ENCODE peak calls at places on chromosomes 7 and 10, in five cellular contexts. J is right atrium auricular region, X is left ventricle myocardium inferior, C is dorsolateral prefrontal cortex, K is A549. R is an unnamed sample.

GRCh38 chr10:28875535-28876208 is 198.4 kb downstream of the BAMBI start:
- DNase-seq in J (no peak), X (no peak), C (peak; percentile 38), K (no peak), R (no peak)

GRCh38 chr7:45718464-45719330 is 144.5 kb downstream of the ADCY1 start:
- DNase-seq in J (no peak), X (no peak), C (no peak), K (no peak), R (no peak)

GRCh38 chr7:30893357-30893756 is 18.3 kb upstream of the AQP1 start:
- DNase-seq in J (no peak), X (peak; percentile 63), C (no peak), K (no peak), R (no peak)

GRCh38 chr7:3975371-3975770 is 674.3 kb downstream of the SDK1 start:
- DNase-seq in J (no peak), X (no peak), C (no peak), K (no peak), R (no peak)

GRCh38 chr7:75639893-75640600 is 98.7 kb downstream of the HIP1 start:
- DNase-seq in J (no peak), X (no peak), C (no peak), K (no peak), R (no peak)

GRCh38 chr10:27240891-27241639 is 468 bp upstream of the ACBD5 start:
- DNase-seq in J (no peak), X (peak; percentile 22), C (no peak), K (no peak), R (no peak)

GRCh38 chr10:971150-971542 is 17.1 kb upstream of the GTPBP4 start:
- DNase-seq in J (peak; percentile 63), X (no peak), C (no peak), K (no peak), R (peak; percentile 65)

GRCh38 chr10:20040012-20040411 is 223.8 kb downstream of the PLXDC2 start:
- DNase-seq in J (peak; percentile 64), X (no peak), C (no peak), K (no peak), R (no peak)

GRCh38 chr7:122965306-122965705 is 30.2 kb downstream of the TAS2R16 start:
- DNase-seq in J (no peak), X (no peak), C (no peak), K (no peak), R (no peak)

GRCh38 chr10:117262296-117263293 is 21.7 kb downstream of the SLC18A2 start:
- DNase-seq in J (peak; percentile 36), X (no peak), C (no peak), K (no peak), R (no peak)

GRCh38 chr7:3971323-3971722 is 670.3 kb downstream of the SDK1 start:
- DNase-seq in J (no peak), X (no peak), C (no peak), K (no peak), R (no peak)

GRCh38 chr7:142478479-142479220 is 220.8 kb upstream of the PRSS58 start:
- DNase-seq in J (no peak), X (no peak), C (no peak), K (peak; percentile 12), R (peak; percentile 54)

GRCh38 chr10:78405231-78405630 is 371.6 kb downstream of the RPS24 start:
- DNase-seq in J (no peak), X (no peak), C (no peak), K (no peak), R (no peak)

GRCh38 chr10:11147723-11148122 is 130.1 kb downstream of the CELF2 start:
- DNase-seq in J (no peak), X (no peak), C (no peak), K (no peak), R (no peak)

GRCh38 chr7:30163231-30163894 is 28.6 kb downstream of the MTURN start:
- DNase-seq in J (no peak), X (no peak), C (no peak), K (no peak), R (no peak)

GRCh38 chr7:27611043-27611442 is 51.6 kb downstream of the HIBADH start:
- DNase-seq in J (no peak), X (no peak), C (no peak), K (no peak), R (no peak)

GRCh38 chr7:11437987-11438386 is 394.0 kb downstream of the THSD7A start:
- DNase-seq in J (no peak), X (no peak), C (no peak), K (no peak), R (no peak)

GRCh38 chr7:128831178-128831993 is 1.2 kb downstream of the FLNC start:
- DNase-seq in J (no peak), X (peak; percentile 71), C (no peak), K (no peak), R (no peak)

GRCh38 chr10:74314166-74314565 is 163.1 kb downstream of the ADK start:
- DNase-seq in J (no peak), X (no peak), C (no peak), K (no peak), R (no peak)

GRCh38 chr7:75945297-75946168 is 30.6 kb downstream of the POR start:
- DNase-seq in J (no peak), X (no peak), C (no peak), K (no peak), R (peak; percentile 53)

GRCh38 chr7:30913821-30914515 is 2.3 kb downstream of the AQP1 start:
- DNase-seq in J (no peak), X (no peak), C (no peak), K (no peak), R (no peak)

GRCh38 chr10:110207805-110208613 is 604 bp downstream of the MXI1 start:
- DNase-seq in J (no peak), X (no peak), C (no peak), K (peak; percentile 31), R (peak; percentile 39)

GRCh38 chr10:59877191-59877671 is 29.1 kb downstream of the CCDC6 start:
- DNase-seq in J (no peak), X (no peak), C (no peak), K (no peak), R (no peak)

GRCh38 chr7:122695816-122696215 is 3.1 kb downstream of the RNF133 start:
- DNase-seq in J (no peak), X (no peak), C (no peak), K (no peak), R (no peak)

GRCh38 chr10:369441-370221 is 234.4 kb downstream of the ZMYND11 start:
- DNase-seq in J (no peak), X (no peak), C (no peak), K (no peak), R (no peak)

GRCh38 chr10:69097729-69098128 is 9.8 kb downstream of the SRGN start:
- DNase-seq in J (no peak), X (no peak), C (no peak), K (no peak), R (peak; percentile 9)
- TF ChIP-seq CTCF in J (no peak), X (no peak), C (no peak), K (no peak), R (no peak)

DNA sequence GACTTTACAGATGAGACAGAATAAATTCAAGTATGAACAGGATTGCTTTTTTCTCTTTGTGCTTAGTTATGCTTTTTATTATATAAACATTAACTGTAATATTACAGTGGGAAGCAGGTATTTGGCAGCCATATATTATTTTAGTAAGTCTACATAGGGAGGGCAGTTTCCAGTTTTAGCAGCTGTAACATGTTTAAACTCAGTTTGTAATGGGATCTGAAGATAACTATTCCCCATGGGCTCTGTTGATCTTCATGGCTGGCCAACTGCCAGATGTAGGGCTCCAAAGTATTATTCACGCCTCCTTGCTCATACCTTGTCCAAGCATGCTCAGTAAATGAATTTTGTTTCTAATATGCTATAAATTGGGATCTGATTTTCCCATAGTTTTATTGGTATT is 182.4 kb downstream of the ARID5B start:
- DNase-seq in J (peak; percentile 80), X (peak; percentile 74), C (no peak), K (no peak), R (no peak)
- H3K4me3 ChIP-seq in J (no peak overlapping the region), X (peak overlapping the region; percentile 22), C (no peak overlapping the region), K (no peak overlapping the region), R (no peak overlapping the region)

DNA sequence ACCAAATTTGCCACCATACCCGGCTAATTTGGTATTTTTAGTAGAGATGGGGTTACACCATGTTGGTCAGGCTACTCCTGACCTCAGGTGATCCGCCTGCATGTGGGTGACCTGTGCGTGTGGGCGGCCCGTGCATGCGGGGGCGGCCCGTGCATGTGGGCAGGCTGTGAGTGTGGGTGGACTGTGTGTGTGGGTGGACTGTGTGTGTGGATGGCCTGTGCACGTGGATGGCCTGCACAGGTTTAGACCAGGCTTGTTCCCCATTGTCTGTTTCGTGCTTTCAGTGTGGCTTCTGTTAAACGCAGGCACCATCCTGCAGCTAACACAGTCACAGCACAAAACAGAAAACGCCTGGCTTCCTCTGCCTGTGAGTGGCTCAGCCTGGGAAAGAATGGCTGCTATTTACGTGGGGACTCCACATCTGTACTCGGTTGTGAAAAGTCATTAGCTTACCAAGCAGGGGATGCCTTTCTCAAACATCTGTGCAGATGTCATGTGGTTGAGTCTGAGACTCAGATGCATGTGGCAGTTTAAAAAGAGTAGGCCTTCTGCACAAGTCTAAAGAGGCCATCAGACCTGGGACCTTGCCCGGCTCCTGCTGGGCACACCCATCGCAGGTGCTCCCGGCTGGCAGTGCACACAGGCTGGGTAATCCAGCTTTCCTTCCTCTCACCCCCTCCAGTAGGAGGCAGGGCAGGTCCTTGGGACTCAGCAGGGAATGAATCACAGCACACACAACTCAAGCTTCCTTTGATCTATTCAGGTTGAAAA is 91.6 kb downstream of the COBL start:
- DNase-seq in J (peak; percentile 54), X (no peak), C (no peak), K (peak; percentile 48), R (no peak)
- TF ChIP-seq CTCF in J (no peak), X (peak; percentile 36), C (peak; percentile 24), K (peak; percentile 39), R (peak; percentile 63)

GRCh38 chr10:124494050-124494807 is 32.6 kb downstream of the LHPP start:
- DNase-seq in J (no peak), X (no peak), C (no peak), K (no peak), R (no peak)
- H3K4me3 ChIP-seq in J (no peak overlapping the region), X (no peak overlapping the region), C (no peak overlapping the region), K (no peak overlapping the region), R (no peak overlapping the region)

DNA sequence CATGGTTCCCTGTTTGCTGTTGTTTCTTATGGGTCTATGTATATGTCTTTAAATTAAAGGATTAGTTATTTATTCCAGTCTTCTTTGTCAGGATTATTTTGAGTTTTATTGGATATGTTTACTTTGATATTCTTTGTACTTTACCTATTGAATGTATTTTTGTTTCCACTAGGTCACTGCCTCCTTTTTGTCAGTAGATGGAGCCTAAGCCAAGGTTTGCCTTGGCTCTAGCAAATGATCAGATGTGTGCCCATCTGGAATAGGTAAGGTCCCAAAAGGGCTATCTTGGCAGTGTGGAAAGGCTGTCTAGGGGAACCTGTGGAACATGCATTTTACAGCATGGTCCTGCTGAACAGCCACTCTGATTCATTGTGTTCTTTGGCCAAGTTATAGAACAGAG is 337.3 kb upstream of the GHITM start:
- DNase-seq in J (no peak), X (no peak), C (no peak), K (no peak), R (no peak)
- TF ChIP-seq CTCF in J (no peak), X (no peak), C (no peak), K (no peak), R (no peak)

DNA sequence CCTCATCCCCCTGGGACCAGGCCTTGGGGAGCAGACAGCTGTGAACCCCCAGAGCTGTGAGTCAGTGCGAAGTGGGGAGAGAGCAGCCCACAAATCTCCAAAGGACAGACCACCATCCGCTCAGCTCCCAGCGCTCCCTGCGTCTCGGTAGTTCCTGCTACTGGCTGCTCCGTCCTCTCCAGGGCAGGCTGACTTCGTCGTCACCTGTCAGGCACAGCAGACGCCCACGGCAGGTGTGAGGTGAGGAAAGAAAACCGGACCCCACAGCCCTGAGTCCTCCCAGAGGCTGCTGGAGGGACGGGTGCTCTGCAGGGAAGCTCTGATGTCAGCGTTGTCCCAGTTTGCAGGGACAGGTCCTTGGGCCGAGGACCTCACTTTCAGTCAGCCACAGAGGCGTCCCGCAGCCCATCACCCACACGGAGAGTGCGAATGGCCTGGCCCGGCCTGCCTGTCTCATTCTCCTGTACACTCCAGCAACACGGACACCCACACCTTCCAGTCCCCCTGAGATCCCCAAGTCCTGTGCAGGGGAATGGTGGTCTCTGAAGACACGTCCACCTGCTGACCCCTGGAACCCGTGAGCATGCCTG is 95.2 kb downstream of the DNAJB6 start:
- DNase-seq in J (no peak), X (no peak), C (no peak), K (no peak), R (peak; percentile 34)
- H3K4me3 ChIP-seq in J (no peak overlapping the region), X (peak overlapping the region; percentile 49), C (no peak overlapping the region), K (no peak overlapping the region), R (no peak overlapping the region)